ENCODE peak calls at places on chromosomes 12 and 14, in four cellular contexts. X is PC-9, Q is HFFc6, M is HCEC 1CT. Y is an unnamed sample.

GRCh38 chr12:499837-500458 is 40.2 kb downstream of the B4GALNT3 start:
- DNase-seq in X (no peak), Q (no peak), M (no peak), Y (no peak)

GRCh38 chr12:1310684-1311083 is 283.7 kb downstream of the FBXL14 start:
- DNase-seq in X (no peak), Q (no peak), M (no peak), Y (no peak)

GRCh38 chr14:20179218-20179617 is 11.5 kb upstream of the OR11G2 start:
- DNase-seq in X (no peak), Q (no peak), M (no peak), Y (no peak)

GRCh38 chr14:96470331-96470730 is 31.9 kb upstream of the PAPOLA start:
- DNase-seq in X (no peak), Q (no peak), M (no peak), Y (no peak)

GRCh38 chr12:50057000-50057841 is at the start of gene ASIC1:
- DNase-seq in X (no peak), Q (peak; percentile 19), M (peak; percentile 55), Y (peak; percentile 75)

GRCh38 chr12:104467346-104467837 is 10.6 kb downstream of the CHST11 start:
- DNase-seq in X (no peak), Q (no peak), M (no peak), Y (no peak)

GRCh38 chr12:55760663-55761062 is 17.7 kb downstream of the GDF11 start:
- DNase-seq in X (no peak), Q (no peak), M (no peak), Y (no peak)

GRCh38 chr12:42588981-42589464 is 523 bp downstream of the PRICKLE1 start:
- DNase-seq in X (no peak), Q (no peak), M (peak; percentile 17), Y (no peak)

Y was measured in foreskin fibroblast.